ENCODE peak calls at places on chromosomes 16 and 17, in seven cellular contexts. One of them, this sample, is unnamed.

GRCh38 chr16:57795431-57795878 is 6.8 kb downstream of the KIFC3 start:
- DNase-seq in stimulated activated CD8-positive, alpha-beta memory T cell treated with anti-CD3 and anti-CD28 coated beads, Interleukin-7, amount 100 ng/mL, for 1 hour: no peak
- DNase-seq in GM12878: no peak
- DNase-seq in coronary artery: no peak
- DNase-seq in EH: peak
- DNase-seq in left ventricle myocardium inferior: peak
- DNase-seq in T47D: peak
- DNase-seq in this sample: no peak

GRCh38 chr16:67391424-67392300 is 1.6 kb downstream of the TPPP3 start:
- DNase-seq in stimulated activated CD8-positive, alpha-beta memory T cell treated with anti-CD3 and anti-CD28 coated beads, Interleukin-7, amount 100 ng/mL, for 1 hour: no peak
- DNase-seq in GM12878: no peak
- DNase-seq in coronary artery: no peak
- DNase-seq in EH: peak
- DNase-seq in left ventricle myocardium inferior: no peak
- DNase-seq in T47D: peak
- DNase-seq in this sample: no peak

GRCh38 chr16:30028438-30029093 is 2.5 kb downstream of the TLCD3B start:
- DNase-seq in stimulated activated CD8-positive, alpha-beta memory T cell treated with anti-CD3 and anti-CD28 coated beads, Interleukin-7, amount 100 ng/mL, for 1 hour: no peak
- DNase-seq in GM12878: no peak
- DNase-seq in coronary artery: no peak
- DNase-seq in EH: peak
- DNase-seq in left ventricle myocardium inferior: no peak
- DNase-seq in T47D: peak
- DNase-seq in this sample: no peak

GRCh38 chr16:75244844-75245758 is 6.3 kb downstream of the BCAR1 start:
- DNase-seq in stimulated activated CD8-positive, alpha-beta memory T cell treated with anti-CD3 and anti-CD28 coated beads, Interleukin-7, amount 100 ng/mL, for 1 hour: no peak
- DNase-seq in GM12878: no peak
- DNase-seq in coronary artery: peak
- DNase-seq in EH: peak
- DNase-seq in left ventricle myocardium inferior: peak
- DNase-seq in T47D: no peak
- DNase-seq in this sample: peak

GRCh38 chr16:58127634-58128033 is 1.5 kb downstream of the CFAP20 start:
- DNase-seq in stimulated activated CD8-positive, alpha-beta memory T cell treated with anti-CD3 and anti-CD28 coated beads, Interleukin-7, amount 100 ng/mL, for 1 hour: no peak
- DNase-seq in GM12878: no peak
- DNase-seq in coronary artery: no peak
- DNase-seq in EH: peak
- DNase-seq in left ventricle myocardium inferior: no peak
- DNase-seq in T47D: no peak
- DNase-seq in this sample: no peak

GRCh38 chr17:77256710-77257109 is 115.9 kb downstream of the SEC14L1 start:
- DNase-seq in stimulated activated CD8-positive, alpha-beta memory T cell treated with anti-CD3 and anti-CD28 coated beads, Interleukin-7, amount 100 ng/mL, for 1 hour: no peak
- DNase-seq in GM12878: no peak
- DNase-seq in coronary artery: no peak
- DNase-seq in EH: no peak
- DNase-seq in left ventricle myocardium inferior: no peak
- DNase-seq in T47D: no peak
- DNase-seq in this sample: no peak

GRCh38 chr17:48724241-48725004 is 1.4 kb downstream of the PRAC2 start:
- DNase-seq in stimulated activated CD8-positive, alpha-beta memory T cell treated with anti-CD3 and anti-CD28 coated beads, Interleukin-7, amount 100 ng/mL, for 1 hour: peak
- DNase-seq in GM12878: peak
- DNase-seq in coronary artery: no peak
- DNase-seq in EH: peak
- DNase-seq in left ventricle myocardium inferior: peak
- DNase-seq in T47D: peak
- DNase-seq in this sample: peak

GRCh38 chr17:42135664-42136653 is 13.4 kb downstream of the HSPB9 start:
- DNase-seq in stimulated activated CD8-positive, alpha-beta memory T cell treated with anti-CD3 and anti-CD28 coated beads, Interleukin-7, amount 100 ng/mL, for 1 hour: no peak
- DNase-seq in GM12878: no peak
- DNase-seq in coronary artery: no peak
- DNase-seq in EH: peak
- DNase-seq in left ventricle myocardium inferior: peak
- DNase-seq in T47D: no peak
- DNase-seq in this sample: no peak

GRCh38 chr16:68235882-68236803 is at the start of gene ESRP2:
- DNase-seq in stimulated activated CD8-positive, alpha-beta memory T cell treated with anti-CD3 and anti-CD28 coated beads, Interleukin-7, amount 100 ng/mL, for 1 hour: no peak
- DNase-seq in GM12878: no peak
- DNase-seq in coronary artery: peak
- DNase-seq in EH: no peak
- DNase-seq in left ventricle myocardium inferior: no peak
- DNase-seq in T47D: peak
- DNase-seq in this sample: peak

GRCh38 chr17:48556534-48557401 is 11.9 kb upstream of the HOXB2 start:
- DNase-seq in stimulated activated CD8-positive, alpha-beta memory T cell treated with anti-CD3 and anti-CD28 coated beads, Interleukin-7, amount 100 ng/mL, for 1 hour: no peak
- DNase-seq in GM12878: no peak
- DNase-seq in coronary artery: no peak
- DNase-seq in EH: no peak
- DNase-seq in left ventricle myocardium inferior: no peak
- DNase-seq in T47D: peak
- DNase-seq in this sample: no peak

GRCh38 chr16:59412275-59412841 is 678.2 kb upstream of the GOT2 start:
- DNase-seq in stimulated activated CD8-positive, alpha-beta memory T cell treated with anti-CD3 and anti-CD28 coated beads, Interleukin-7, amount 100 ng/mL, for 1 hour: no peak
- DNase-seq in GM12878: no peak
- DNase-seq in coronary artery: no peak
- DNase-seq in EH: peak
- DNase-seq in left ventricle myocardium inferior: no peak
- DNase-seq in T47D: peak
- DNase-seq in this sample: no peak

GRCh38 chr17:19992803-19993713 is 15.4 kb upstream of the AKAP10 start:
- DNase-seq in stimulated activated CD8-positive, alpha-beta memory T cell treated with anti-CD3 and anti-CD28 coated beads, Interleukin-7, amount 100 ng/mL, for 1 hour: peak
- DNase-seq in GM12878: peak
- DNase-seq in coronary artery: peak
- DNase-seq in EH: peak
- DNase-seq in left ventricle myocardium inferior: peak
- DNase-seq in T47D: peak
- DNase-seq in this sample: peak

GRCh38 chr17:30095507-30096244 is 20.9 kb upstream of the NSRP1 start:
- DNase-seq in stimulated activated CD8-positive, alpha-beta memory T cell treated with anti-CD3 and anti-CD28 coated beads, Interleukin-7, amount 100 ng/mL, for 1 hour: no peak
- DNase-seq in GM12878: peak
- DNase-seq in coronary artery: no peak
- DNase-seq in EH: peak
- DNase-seq in left ventricle myocardium inferior: no peak
- DNase-seq in T47D: peak
- DNase-seq in this sample: no peak

GRCh38 chr16:67537270-67537635 is 8.6 kb downstream of the RIPOR1 start:
- DNase-seq in stimulated activated CD8-positive, alpha-beta memory T cell treated with anti-CD3 and anti-CD28 coated beads, Interleukin-7, amount 100 ng/mL, for 1 hour: no peak
- DNase-seq in GM12878: no peak
- DNase-seq in coronary artery: no peak
- DNase-seq in EH: peak
- DNase-seq in left ventricle myocardium inferior: peak
- DNase-seq in T47D: no peak
- DNase-seq in this sample: peak

GRCh38 chr17:78591263-78591671 is 14.1 kb upstream of the DNAH17 start:
- DNase-seq in stimulated activated CD8-positive, alpha-beta memory T cell treated with anti-CD3 and anti-CD28 coated beads, Interleukin-7, amount 100 ng/mL, for 1 hour: no peak
- DNase-seq in GM12878: no peak
- DNase-seq in coronary artery: no peak
- DNase-seq in EH: no peak
- DNase-seq in left ventricle myocardium inferior: no peak
- DNase-seq in T47D: no peak
- DNase-seq in this sample: no peak

This sample was measured in mesothelial cell of epicardium.